ENCODE peak calls at places on chromosome 7, in eight cellular contexts. K is tibial nerve; J is SJSA1; W is fibroblast of lung; N is effector memory CD4-positive, alpha-beta T cell; T is endodermal cell; B is GM23338; U is mammary epithelial cell. X is an unnamed sample. For H3K36me3, the result is how much of the 10 kb centered on the place peaks cover.

GRCh38 chr7:37182011-37182478 is 266.6 kb downstream of the ELMO1 start:
- DNase-seq in K (peak), J (peak), W (peak), N (peak), T (peak), B (peak), U (peak), X (peak)

GRCh38 chr7:21886396-21886795 is 59.3 kb downstream of the CDCA7L start:
- DNase-seq in K (no peak), J (no peak), W (no peak), N (no peak), T (no peak), B (peak), U (no peak), X (no peak)

GRCh38 chr7:91266931-91267557 is 2.8 kb downstream of the FZD1 start:
- DNase-seq in K (no peak), J (no peak), W (peak), N (no peak), T (peak), B (peak), U (no peak), X (no peak)

GRCh38 chr7:90910136-90910535 is 314.0 kb downstream of the CDK14 start:
- DNase-seq in K (no peak), J (no peak), W (peak), N (no peak), T (no peak), B (no peak), U (peak), X (no peak)

GRCh38 chr7:25326466-25327156 is 98.3 kb upstream of the NPVF start:
- DNase-seq in K (no peak), J (no peak), W (no peak), N (no peak), T (no peak), B (no peak), U (no peak), X (no peak)

GRCh38 chr7:56097700-56098099 is 4.9 kb upstream of the PHKG1 start:
- DNase-seq in K (peak), J (peak), W (peak), N (no peak), T (no peak), B (no peak), U (peak), X (no peak)

GRCh38 chr7:157875230-157876179 is 538.7 kb downstream of the DNAJB6 start:
- DNase-seq in K (no peak), J (no peak), W (no peak), N (no peak), T (peak), B (peak), U (no peak), X (peak)

GRCh38 chr7:127850195-127850594 is 181.0 kb downstream of the LRRC4 start:
- DNase-seq in K (no peak), J (no peak), W (no peak), N (no peak), T (no peak), B (no peak), U (no peak), X (no peak)

GRCh38 chr7:37211097-37211496 is 237.6 kb downstream of the ELMO1 start:
- DNase-seq in K (peak), J (no peak), W (peak), N (no peak), T (no peak), B (no peak), U (peak), X (peak)

GRCh38 chr7:154753226-154753625 is 249.7 kb downstream of the PAXIP1 start:
- DNase-seq in K (no peak), J (no peak), W (no peak), N (no peak), T (no peak), B (no peak), U (no peak), X (no peak)

GRCh38 chr7:50068850-50069551 is 24.0 kb downstream of the ZPBP start:
- DNase-seq in K (no peak), J (peak), W (no peak), N (no peak), T (peak), B (peak), U (peak), X (no peak)
- H3K4me3 ChIP-seq in K (peak), J (peak), W (peak), N (peak), T (no peak), B (peak), U (peak), X (peak)

GRCh38 chr7:151796091-151796870 is 80.6 kb downstream of the PRKAG2 start:
- DNase-seq in K (no peak), J (peak), W (peak), N (no peak), T (no peak), B (no peak), U (peak), X (no peak)

GRCh38 chr7:151793991-151794507 is 82.9 kb downstream of the PRKAG2 start:
- DNase-seq in K (no peak), J (no peak), W (no peak), N (no peak), T (no peak), B (no peak), U (no peak), X (no peak)

GRCh38 chr7:151795168-151795754 is 81.7 kb downstream of the PRKAG2 start:
- DNase-seq in K (no peak), J (no peak), W (no peak), N (peak), T (no peak), B (no peak), U (no peak), X (no peak)

GRCh38 chr7:151793531-151793935 is 83.4 kb downstream of the PRKAG2 start:
- DNase-seq in K (peak), J (no peak), W (no peak), N (no peak), T (no peak), B (no peak), U (no peak), X (no peak)

GRCh38 chr7:151794508-151795167 is 82.3 kb downstream of the PRKAG2 start:
- DNase-seq in K (no peak), J (no peak), W (no peak), N (no peak), T (peak), B (peak), U (no peak), X (no peak)
- H3K27ac ChIP-seq in K (no peak), J (no peak), W (no peak), N (peak), T (peak), B (no peak), U (no peak), X (no peak)

GRCh38 chr7:155863721-155864151 is 51.5 kb upstream of the SHH start:
- DNase-seq in K (no peak), J (no peak), W (no peak), N (no peak), T (peak), B (no peak), U (no peak), X (peak)

GRCh38 chr7:155862516-155863257 is 50.4 kb upstream of the SHH start:
- DNase-seq in K (no peak), J (no peak), W (no peak), N (no peak), T (peak), B (no peak), U (no peak), X (peak)

GRCh38 chr7:155864991-155865690 is 52.9 kb upstream of the SHH start:
- DNase-seq in K (no peak), J (no peak), W (no peak), N (no peak), T (peak), B (no peak), U (no peak), X (peak)

GRCh38 chr7:155865830-155866545 is 53.7 kb upstream of the SHH start:
- DNase-seq in K (no peak), J (no peak), W (no peak), N (no peak), T (peak), B (no peak), U (no peak), X (peak)

DNA sequence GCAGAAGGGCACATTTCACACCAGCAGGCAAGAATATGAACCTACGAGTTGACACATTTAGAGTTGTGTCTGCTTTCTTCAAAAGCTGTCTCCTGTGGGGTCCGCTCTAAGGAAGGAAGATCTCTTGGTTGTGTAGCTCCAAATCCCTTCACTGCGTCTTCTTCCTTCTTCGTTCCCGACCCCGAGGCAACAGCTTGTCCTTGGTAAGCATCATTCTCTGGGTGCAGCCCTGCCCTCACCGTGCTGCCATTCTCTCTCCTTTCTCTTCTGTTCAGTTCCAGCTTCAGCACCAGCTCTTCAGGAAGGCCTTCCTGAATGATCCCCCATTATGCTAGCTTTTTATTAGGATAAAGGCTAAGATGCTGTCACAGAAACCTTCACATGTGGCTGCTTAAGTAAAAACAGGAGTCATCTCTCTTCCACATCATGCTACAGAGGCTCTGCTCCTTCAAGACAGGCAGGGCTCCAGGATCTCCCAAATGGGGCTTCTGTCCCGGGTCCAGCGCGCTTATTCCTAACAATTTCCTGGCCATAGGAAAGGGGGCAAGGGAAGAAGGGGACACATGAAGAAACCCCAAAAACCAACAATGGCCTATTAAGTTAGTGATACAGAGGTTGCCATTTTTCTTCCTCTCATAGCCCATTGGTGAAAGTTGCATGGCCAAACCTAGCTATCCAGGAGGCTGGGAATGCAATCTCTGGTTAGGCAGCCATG is 52.2 kb upstream of the SHH start:
- DNase-seq in K (no peak), J (no peak), W (no peak), N (no peak), T (peak), B (no peak), U (no peak), X (peak)
- H3K36me3 ChIP-seq in K (under half), J (under half), W (under half), N (under half), T (under half), B (under half), U (under half), X (under half)

DNA sequence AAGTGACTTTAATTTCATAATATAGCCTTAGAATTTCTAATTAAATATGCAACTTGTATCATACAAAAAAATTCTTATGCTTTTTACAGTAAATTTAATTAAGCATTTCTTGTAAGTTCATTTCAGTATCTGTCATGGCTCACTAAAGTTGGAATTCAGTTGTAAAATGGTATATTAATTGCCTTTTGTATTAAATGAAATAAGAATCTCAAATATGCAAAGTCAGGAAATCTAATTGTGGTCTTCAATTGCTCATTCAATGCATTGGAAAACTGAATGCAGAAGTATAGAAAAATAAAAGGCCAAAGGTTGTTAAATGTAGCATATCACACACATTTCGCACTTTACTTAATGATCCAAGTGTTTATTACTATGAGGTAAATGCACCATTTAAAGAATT is 189.5 kb downstream of the PHF14 start:
- DNase-seq in K (no peak), J (no peak), W (no peak), N (no peak), T (no peak), B (no peak), U (no peak), X (no peak)
- H3K4me3 ChIP-seq in K (no peak), J (no peak), W (no peak), N (no peak), T (no peak), B (no peak), U (no peak), X (no peak)

GRCh38 chr7:92332782-92333181 is 87.0 kb downstream of the ANKIB1 start:
- DNase-seq in K (no peak), J (no peak), W (no peak), N (no peak), T (no peak), B (no peak), U (no peak), X (no peak)

GRCh38 chr7:92340016-92340415 is 94.2 kb downstream of the ANKIB1 start:
- DNase-seq in K (no peak), J (no peak), W (no peak), N (no peak), T (no peak), B (no peak), U (no peak), X (no peak)

GRCh38 chr7:92331508-92331907 is 85.7 kb downstream of the ANKIB1 start:
- DNase-seq in K (no peak), J (no peak), W (no peak), N (no peak), T (no peak), B (no peak), U (no peak), X (no peak)

GRCh38 chr7:92330835-92331438 is 85.2 kb downstream of the ANKIB1 start:
- DNase-seq in K (no peak), J (no peak), W (no peak), N (no peak), T (no peak), B (no peak), U (no peak), X (no peak)

DNA sequence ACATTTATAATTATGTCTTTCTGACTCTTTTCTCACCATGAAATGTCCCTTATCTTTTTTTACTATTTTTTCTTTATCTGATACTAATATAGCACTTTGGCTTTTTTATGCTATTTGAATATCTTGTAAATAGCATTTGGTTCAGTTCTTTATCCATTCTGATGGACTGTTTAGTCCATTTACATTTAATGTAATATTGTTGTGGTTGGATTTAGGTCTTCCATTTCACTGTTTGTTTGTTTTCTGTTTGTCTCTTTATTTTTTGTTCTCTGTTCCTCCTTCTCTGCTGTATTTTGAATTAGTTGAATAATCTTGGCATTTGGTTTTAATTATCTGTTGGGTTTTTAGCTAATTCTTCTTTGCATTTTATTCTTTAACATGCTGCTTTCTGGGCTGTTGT is 89.8 kb downstream of the ANKIB1 start:
- DNase-seq in K (no peak), J (no peak), W (no peak), N (no peak), T (no peak), B (no peak), U (no peak), X (no peak)
- H3K27ac ChIP-seq in K (no peak), J (no peak), W (no peak), N (no peak), T (no peak), B (no peak), U (no peak), X (no peak)

GRCh38 chr7:88214456-88214855 is 5.4 kb downstream of the SRI start:
- DNase-seq in K (no peak), J (no peak), W (no peak), N (no peak), T (no peak), B (no peak), U (no peak), X (no peak)
- H3K36me3 ChIP-seq in K (under half), J (under half), W (under half), N (under half), T (half or more), B (under half), U (under half), X (under half)

GRCh38 chr7:903921-904755 is 27.8 kb downstream of the GET4 start:
- DNase-seq in K (no peak), J (no peak), W (no peak), N (no peak), T (no peak), B (no peak), U (no peak), X (no peak)

GRCh38 chr7:906776-907157 is 30.4 kb downstream of the GET4 start:
- DNase-seq in K (no peak), J (no peak), W (no peak), N (no peak), T (no peak), B (no peak), U (no peak), X (no peak)

GRCh38 chr7:907158-907980 is 31.0 kb downstream of the GET4 start:
- DNase-seq in K (peak), J (no peak), W (no peak), N (no peak), T (no peak), B (no peak), U (no peak), X (peak)

GRCh38 chr7:902996-903395 is 26.6 kb downstream of the GET4 start:
- DNase-seq in K (no peak), J (no peak), W (no peak), N (no peak), T (no peak), B (no peak), U (no peak), X (no peak)

GRCh38 chr7:904847-905246 is 28.5 kb downstream of the GET4 start:
- DNase-seq in K (no peak), J (peak), W (peak), N (no peak), T (no peak), B (no peak), U (no peak), X (no peak)
- H3K4me3 ChIP-seq in K (no peak), J (peak), W (no peak), N (no peak), T (no peak), B (no peak), U (no peak), X (no peak)

GRCh38 chr7:7421850-7422249 is 113.8 kb downstream of the COL28A1 start:
- DNase-seq in K (no peak), J (no peak), W (no peak), N (no peak), T (no peak), B (no peak), U (no peak), X (no peak)
- H3K27ac ChIP-seq in K (no peak), J (no peak), W (no peak), N (no peak), T (no peak), B (no peak), U (no peak), X (no peak)

GRCh38 chr7:149723082-149723767 is 50.2 kb downstream of the ZNF467 start:
- DNase-seq in K (no peak), J (no peak), W (no peak), N (no peak), T (peak), B (no peak), U (no peak), X (no peak)

GRCh38 chr7:149723795-149724495 is 49.4 kb downstream of the ZNF467 start:
- DNase-seq in K (no peak), J (no peak), W (no peak), N (no peak), T (peak), B (no peak), U (no peak), X (no peak)

GRCh38 chr7:149720372-149721083 is 52.9 kb downstream of the ZNF467 start:
- DNase-seq in K (peak), J (no peak), W (no peak), N (no peak), T (peak), B (no peak), U (no peak), X (peak)

GRCh38 chr7:149721084-149721601 is 52.2 kb downstream of the ZNF467 start:
- DNase-seq in K (no peak), J (no peak), W (no peak), N (no peak), T (peak), B (no peak), U (no peak), X (no peak)

GRCh38 chr7:149722356-149722957 is 50.9 kb downstream of the ZNF467 start:
- DNase-seq in K (no peak), J (no peak), W (no peak), N (no peak), T (peak), B (no peak), U (no peak), X (no peak)
- H3K36me3 ChIP-seq in K (under half), J (under half), W (under half), N (half or more), T (under half), B (under half), U (under half), X (under half)

DNA sequence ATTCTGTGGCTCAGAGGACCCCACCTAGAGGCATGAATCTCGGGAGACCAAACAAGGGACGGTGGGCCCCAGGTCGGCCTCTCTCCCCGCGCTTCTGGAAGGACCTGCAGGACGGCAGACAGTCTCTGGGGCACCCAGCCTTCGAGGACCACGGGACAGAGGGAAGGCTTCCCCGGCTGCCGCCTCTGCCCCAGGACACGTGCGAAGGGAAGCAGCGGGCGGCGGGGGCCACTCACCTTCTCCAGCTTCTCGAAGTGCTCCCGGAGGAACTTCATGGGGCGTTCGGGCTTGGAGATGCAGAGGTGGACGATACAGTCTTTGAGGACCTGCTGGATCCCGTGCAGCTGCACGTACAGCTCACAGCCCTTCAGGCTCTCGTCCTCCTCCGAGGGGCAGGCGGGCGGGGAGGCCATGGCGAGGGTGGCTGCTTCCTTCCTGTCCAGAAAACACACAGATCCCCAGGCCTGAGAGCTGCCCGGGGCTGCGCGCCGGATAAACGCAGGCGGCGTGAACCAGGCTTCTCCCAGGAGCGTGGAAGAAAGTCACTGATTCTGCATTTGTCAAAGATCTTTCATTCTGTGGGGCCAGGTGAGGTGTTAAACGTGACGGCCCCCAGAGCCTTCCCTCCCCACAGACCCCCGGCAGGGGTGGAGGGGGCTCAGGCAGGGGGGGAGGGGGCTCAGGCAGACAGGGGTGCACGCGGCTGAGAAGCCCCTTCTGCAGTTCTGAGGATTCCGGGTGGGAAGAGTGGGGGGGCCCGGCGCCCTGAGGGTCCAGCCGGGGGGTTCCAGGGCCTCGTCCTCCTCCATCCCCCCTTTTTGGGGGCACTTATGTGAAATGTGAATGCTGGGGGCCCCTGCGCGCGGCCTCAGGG is 15.2 kb upstream of the DNAAF5 start:
- DNase-seq in K (no peak), J (no peak), W (no peak), N (no peak), T (no peak), B (no peak), U (no peak), X (no peak)
- H3K4me3 ChIP-seq in K (peak), J (no peak), W (no peak), N (peak), T (no peak), B (peak), U (no peak), X (peak)

X was measured in testis.